ENCODE peak calls at places on chromosome 7, in four cellular contexts. A, W, M and E are unnamed samples. For H3K4me1, the result is how much of the 10 kb centered on the place peaks cover.

GRCh38 chr7:36202347-36202896 is 49.4 kb downstream of the EEPD1 start:
- DNase-seq in A (no peak), W (no peak), M (no peak), E (no peak)

GRCh38 chr7:29619848-29620247 is 56.2 kb downstream of the PRR15 start:
- DNase-seq in A (no peak), W (no peak), M (no peak), E (no peak)

GRCh38 chr7:47746468-47746867 is 164.6 kb upstream of the TNS3 start:
- DNase-seq in A (no peak), W (no peak), M (no peak), E (no peak)

GRCh38 chr7:124784879-124785818 is 19.6 kb upstream of the GPR37 start:
- DNase-seq in A (peak), W (no peak), M (no peak), E (peak)

GRCh38 chr7:120554960-120555571 is 282.1 kb downstream of the KCND2 start:
- DNase-seq in A (peak), W (no peak), M (no peak), E (peak)

GRCh38 chr7:4025694-4026615 is 656.1 kb upstream of the FOXK1 start:
- DNase-seq in A (no peak), W (no peak), M (no peak), E (no peak)

GRCh38 chr7:95684037-95684436 is 87.7 kb upstream of the PDK4 start:
- DNase-seq in A (peak), W (no peak), M (no peak), E (peak)

GRCh38 chr7:151992375-151992774 is 33.1 kb upstream of the GALNT11 start:
- DNase-seq in A (peak), W (no peak), M (peak), E (peak)

GRCh38 chr7:20350518-20350951 is 19.8 kb downstream of the ITGB8 start:
- DNase-seq in A (no peak), W (no peak), M (no peak), E (no peak)

GRCh38 chr7:152883858-152884257 is 124.3 kb downstream of the ACTR3B start:
- DNase-seq in A (no peak), W (no peak), M (no peak), E (no peak)

GRCh38 chr7:35828817-35829216 is 28.0 kb downstream of the SEPTIN7 start:
- DNase-seq in A (no peak), W (no peak), M (no peak), E (no peak)

GRCh38 chr7:75646551-75647102 is 92.1 kb downstream of the HIP1 start:
- DNase-seq in A (no peak), W (no peak), M (no peak), E (no peak)

GRCh38 chr7:50849991-50850390 is 67.3 kb upstream of the GRB10 start:
- DNase-seq in A (no peak), W (no peak), M (no peak), E (no peak)

GRCh38 chr7:150373049-150373801 is 4.6 kb downstream of the REPIN1 start:
- DNase-seq in A (no peak), W (no peak), M (no peak), E (peak)

GRCh38 chr7:114312649-114313048 is 102.0 kb upstream of the FOXP2 start:
- DNase-seq in A (no peak), W (no peak), M (no peak), E (no peak)

GRCh38 chr7:129502708-129503685 is 666 bp downstream of the SMKR1 start:
- DNase-seq in A (peak), W (no peak), M (no peak), E (no peak)

GRCh38 chr7:78959471-78959870 is 494.0 kb downstream of the MAGI2 start:
- DNase-seq in A (peak), W (no peak), M (no peak), E (no peak)

GRCh38 chr7:157407512-157408257 is 70.9 kb downstream of the DNAJB6 start:
- DNase-seq in A (no peak), W (no peak), M (no peak), E (no peak)

GRCh38 chr7:157406971-157407370 is 70.2 kb downstream of the DNAJB6 start:
- DNase-seq in A (no peak), W (no peak), M (no peak), E (no peak)

GRCh38 chr7:157405501-157405900 is 68.7 kb downstream of the DNAJB6 start:
- DNase-seq in A (no peak), W (no peak), M (no peak), E (no peak)

GRCh38 chr7:157404845-157405481 is 68.2 kb downstream of the DNAJB6 start:
- DNase-seq in A (peak), W (no peak), M (no peak), E (no peak)

GRCh38 chr7:157405914-157406810 is 69.4 kb downstream of the DNAJB6 start:
- DNase-seq in A (no peak), W (no peak), M (peak), E (no peak)
- H3K4me1 ChIP-seq in A (under half), W (under half), M (under half), E (under half)

GRCh38 chr7:100429637-100430449 is at the start of gene MEPCE:
- DNase-seq in A (peak), W (peak), M (peak), E (peak)
- TF ChIP-seq POLR2A in A (peak), W (no peak), M (peak), E (peak)

GRCh38 chr7:7969306-7970112 is 913 bp downstream of the GLCCI1 start:
- DNase-seq in A (peak), W (no peak), M (peak), E (peak)
- H3K4me1 ChIP-seq in A (under half), W (under half), M (under half), E (under half)

DNA sequence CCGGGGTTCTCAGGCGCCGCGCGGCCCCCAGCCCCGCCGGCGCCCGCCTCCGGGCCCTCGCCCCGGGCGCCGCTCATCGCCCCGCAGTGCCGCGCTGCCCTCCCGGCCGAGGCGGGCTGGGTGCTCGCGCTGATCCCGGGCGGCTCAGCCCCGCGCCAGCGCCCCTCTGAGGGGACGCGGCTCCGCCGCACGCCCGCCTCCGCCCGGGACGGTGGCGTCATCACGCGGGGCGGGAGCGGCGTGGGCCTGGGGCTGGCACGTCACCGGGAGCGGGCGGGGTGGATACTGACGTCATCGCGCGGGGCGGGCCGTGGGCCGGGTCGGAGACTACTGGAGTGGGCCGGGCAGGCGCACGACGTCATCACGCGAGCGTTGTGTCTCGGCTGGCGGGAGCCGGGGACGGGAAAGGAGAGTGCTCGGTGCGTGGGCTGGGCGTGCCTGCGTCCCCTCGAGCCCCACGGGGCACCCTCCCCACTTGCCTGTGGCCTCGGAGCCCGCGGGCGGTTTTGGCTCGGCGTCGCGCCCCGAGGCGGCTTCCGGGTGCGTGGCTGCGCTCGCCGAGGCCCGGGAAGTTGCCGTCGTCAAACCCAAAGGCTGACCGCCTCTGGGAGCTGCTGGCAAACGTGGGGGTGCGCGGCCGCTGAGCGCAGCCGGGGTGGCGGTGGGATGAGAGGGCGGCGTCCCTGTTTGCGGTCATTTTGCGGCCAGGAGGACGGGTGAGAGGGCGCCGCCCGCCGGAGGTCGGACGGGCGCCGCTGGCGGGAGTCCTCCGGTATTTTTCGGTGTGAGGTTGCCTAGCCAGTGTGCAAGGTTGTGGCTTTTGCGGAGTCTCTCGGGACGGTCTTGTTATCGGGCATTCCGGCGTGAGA is at the start of gene ESYT2:
- DNase-seq in A (peak), W (peak), M (peak), E (peak)
- TF ChIP-seq POLR2A in A (peak), W (no peak), M (peak), E (peak)

GRCh38 chr7:73827568-73828106 is 3.2 kb upstream of the CLDN4 start:
- DNase-seq in A (peak), W (no peak), M (peak), E (peak)
- H3K4me1 ChIP-seq in A (half or more), W (under half), M (under half), E (half or more)

GRCh38 chr7:90248706-90249105 is 3.7 kb downstream of the CFAP69 start:
- DNase-seq in A (no peak), W (no peak), M (no peak), E (no peak)

GRCh38 chr7:90242369-90243168 is 2.4 kb upstream of the CFAP69 start:
- DNase-seq in A (no peak), W (no peak), M (no peak), E (no peak)

GRCh38 chr7:90246184-90246583 is 1.2 kb downstream of the CFAP69 start:
- DNase-seq in A (no peak), W (no peak), M (no peak), E (no peak)

GRCh38 chr7:90244565-90244908 is 437 bp upstream of the CFAP69 start:
- DNase-seq in A (no peak), W (no peak), M (no peak), E (no peak)

DNA sequence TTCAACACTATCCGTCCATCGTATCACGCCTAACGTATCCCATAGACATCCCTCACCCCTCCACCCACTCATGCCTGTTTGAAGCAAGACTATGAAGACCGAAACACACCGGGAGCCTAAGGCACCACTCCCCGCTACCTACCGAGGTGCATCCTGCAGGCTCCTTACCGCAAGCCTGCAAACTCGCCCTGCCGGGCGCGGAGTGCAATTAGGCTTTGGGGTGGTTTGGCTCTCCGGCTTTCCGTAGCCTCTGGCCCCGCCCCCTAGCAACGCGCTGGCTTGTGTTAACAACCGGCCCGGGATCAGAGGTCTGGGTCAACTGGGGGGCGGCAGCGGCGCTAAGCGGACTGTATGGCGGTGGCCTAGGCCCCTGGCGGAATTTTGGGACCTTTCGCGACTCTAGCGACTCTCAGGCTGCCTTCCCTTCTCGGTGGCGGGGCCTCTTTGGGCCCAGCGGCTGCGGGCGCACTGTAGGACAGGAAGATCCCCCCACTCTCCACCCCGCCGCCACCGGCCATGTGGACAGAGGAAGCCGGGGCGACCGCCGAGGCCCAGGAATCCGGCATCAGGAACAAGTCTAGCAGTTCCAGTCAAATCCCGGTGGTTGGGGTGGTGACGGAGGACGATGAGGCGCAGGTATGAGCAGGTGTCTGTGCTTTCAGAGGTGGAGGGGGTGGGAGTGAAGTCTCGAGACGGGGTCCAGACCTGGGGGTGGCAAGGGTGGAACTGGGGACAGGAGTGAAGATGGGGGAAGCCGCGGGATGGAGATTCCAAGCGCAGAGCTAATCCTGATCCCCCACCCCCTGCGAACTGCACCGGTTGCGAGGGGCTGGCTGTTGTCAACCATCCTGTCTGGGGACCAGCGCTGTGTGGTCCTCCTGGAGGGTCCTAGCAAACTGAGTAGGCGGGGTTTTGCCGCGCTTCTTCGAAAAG is at the start of gene CFAP69:
- DNase-seq in A (peak), W (peak), M (peak), E (peak)
- TF ChIP-seq POLR2A in A (peak), W (no peak), M (no peak), E (no peak)

GRCh38 chr7:101951757-101952156 is 134.3 kb downstream of the CUX1 start:
- DNase-seq in A (no peak), W (no peak), M (no peak), E (no peak)
- H3K4me1 ChIP-seq in A (under half), W (under half), M (half or more), E (under half)

GRCh38 chr7:85106719-85107118 is 80.1 kb downstream of the SEMA3D start:
- DNase-seq in A (no peak), W (no peak), M (no peak), E (no peak)
- TF ChIP-seq POLR2A in A (no peak), W (no peak), M (no peak), E (no peak)

GRCh38 chr7:43764039-43764789 is 5.7 kb downstream of the BLVRA start:
- DNase-seq in A (peak), W (no peak), M (no peak), E (peak)

GRCh38 chr7:43761919-43762318 is 3.4 kb downstream of the BLVRA start:
- DNase-seq in A (no peak), W (no peak), M (no peak), E (no peak)

GRCh38 chr7:43763183-43763582 is 4.7 kb downstream of the BLVRA start:
- DNase-seq in A (no peak), W (no peak), M (no peak), E (no peak)

GRCh38 chr7:43758861-43759683 is 592 bp downstream of the BLVRA start:
- DNase-seq in A (no peak), W (no peak), M (no peak), E (no peak)

GRCh38 chr7:43761382-43761781 is 2.9 kb downstream of the BLVRA start:
- DNase-seq in A (no peak), W (no peak), M (no peak), E (no peak)
- H3K4me1 ChIP-seq in A (half or more), W (under half), M (under half), E (under half)